ENCODE peak calls at places on chromosome 17, in ten cellular contexts. U, J, N, A, X, H, I, V, M and G are unnamed samples.

GRCh38 chr17:16197276-16197675 is 18.1 kb downstream of the NCOR1 start:
- DNase-seq in U (no peak), J (no peak), N (no peak), A (no peak), X (no peak), H (no peak), I (no peak), V (no peak), M (no peak), G (no peak)

GRCh38 chr17:42422412-42422957 is 571 bp downstream of the CAVIN1 start:
- DNase-seq in U (no peak), J (no peak), N (peak; percentile 77), A (no peak), X (no peak), H (no peak), I (no peak), V (peak; percentile 65), M (peak; percentile 78), G (peak; percentile 68)

GRCh38 chr17:63537001-63537400 is 13.3 kb upstream of the DCAF7 start:
- DNase-seq in U (no peak), J (no peak), N (no peak), A (no peak), X (no peak), H (no peak), I (no peak), V (no peak), M (peak; percentile 31), G (no peak)

GRCh38 chr17:18187816-18188761 is 4.5 kb downstream of the ALKBH5 start:
- DNase-seq in U (no peak), J (no peak), N (peak; percentile 88), A (peak; percentile 31), X (peak; percentile 89), H (no peak), I (no peak), V (peak; percentile 67), M (no peak), G (no peak)

GRCh38 chr17:73541111-73541510 is 103.1 kb downstream of the SDK2 start:
- DNase-seq in U (no peak), J (no peak), N (no peak), A (no peak), X (no peak), H (no peak), I (peak; percentile 38), V (no peak), M (no peak), G (no peak)

GRCh38 chr17:77042688-77043330 is 98.0 kb upstream of the SEC14L1 start:
- DNase-seq in U (no peak), J (no peak), N (no peak), A (no peak), X (no peak), H (no peak), I (no peak), V (no peak), M (no peak), G (no peak)

GRCh38 chr17:63275318-63275967 is 170.7 kb downstream of the CYB561 start:
- DNase-seq in U (no peak), J (no peak), N (peak; percentile 98), A (peak; percentile 96), X (peak; percentile 86), H (no peak), I (peak; percentile 88), V (no peak), M (no peak), G (peak; percentile 49)

GRCh38 chr17:27453466-27453865 is 2.8 kb upstream of the KSR1 start:
- DNase-seq in U (no peak), J (no peak), N (peak; percentile 24), A (no peak), X (peak; percentile 93), H (no peak), I (no peak), V (no peak), M (no peak), G (no peak)

GRCh38 chr17:35160354-35161201 is 13.0 kb downstream of the UNC45B start:
- DNase-seq in U (no peak), J (no peak), N (no peak), A (no peak), X (no peak), H (no peak), I (no peak), V (no peak), M (no peak), G (no peak)

GRCh38 chr17:40462343-40463121 is 19.3 kb downstream of the IGFBP4 start:
- DNase-seq in U (no peak), J (no peak), N (no peak), A (no peak), X (peak; percentile 65), H (no peak), I (no peak), V (peak; percentile 62), M (no peak), G (no peak)

GRCh38 chr17:81927145-81927652 is 336 bp downstream of the MAFG start:
- DNase-seq in U (no peak), J (no peak), N (no peak), A (no peak), X (no peak), H (no peak), I (no peak), V (no peak), M (no peak), G (no peak)

GRCh38 chr17:50549969-50550368 is 3.0 kb downstream of the SPATA20 start:
- DNase-seq in U (no peak), J (no peak), N (no peak), A (no peak), X (no peak), H (no peak), I (no peak), V (no peak), M (no peak), G (no peak)

GRCh38 chr17:76867578-76868175 is 527 bp upstream of the MGAT5B start:
- DNase-seq in U (no peak), J (no peak), N (peak; percentile 62), A (peak; percentile 62), X (no peak), H (no peak), I (no peak), V (no peak), M (no peak), G (peak; percentile 90)

GRCh38 chr17:47966079-47966519 is 4.8 kb upstream of the CDK5RAP3 start:
- DNase-seq in U (no peak), J (no peak), N (peak; percentile 13), A (no peak), X (no peak), H (no peak), I (no peak), V (no peak), M (no peak), G (no peak)

GRCh38 chr17:4931974-4932373 is at the start of gene GP1BA:
- DNase-seq in U (no peak), J (no peak), N (no peak), A (no peak), X (no peak), H (no peak), I (no peak), V (no peak), M (no peak), G (no peak)

GRCh38 chr17:36816214-36816613 is 121.1 kb upstream of the LHX1 start:
- DNase-seq in U (no peak), J (no peak), N (no peak), A (no peak), X (no peak), H (no peak), I (no peak), V (no peak), M (no peak), G (no peak)

GRCh38 chr17:74478369-74479100 is 12.1 kb downstream of the CD300A start:
- DNase-seq in U (no peak), J (no peak), N (peak; percentile 52), A (no peak), X (no peak), H (no peak), I (no peak), V (no peak), M (no peak), G (no peak)

GRCh38 chr17:78252111-78252634 is 20.7 kb downstream of the TMEM235 start:
- DNase-seq in U (no peak), J (no peak), N (no peak), A (no peak), X (no peak), H (peak; percentile 40), I (no peak), V (no peak), M (peak; percentile 63), G (no peak)